ENCODE peak calls at places on chromosome 11, in ten cellular contexts. One of them, this sample, is unnamed.

GRCh38 chr11:42066113-42066512 is 606.7 kb upstream of the LRRC4C start:
- DNase-seq in osteocyte: no peak
- DNase-seq in CD8-positive, alpha-beta T cell: no peak
- DNase-seq in left ventricle myocardium inferior: peak
- DNase-seq in transverse colon: no peak
- DNase-seq in Calu3: no peak
- DNase-seq in GM13977: no peak
- DNase-seq in GM20000: no peak
- DNase-seq in neural crest cell: no peak
- DNase-seq in heart right ventricle: no peak
- DNase-seq in this sample: peak

GRCh38 chr11:43942651-43943356 is 367 bp downstream of the C11orf96 start:
- DNase-seq in osteocyte: no peak
- DNase-seq in CD8-positive, alpha-beta T cell: no peak
- DNase-seq in left ventricle myocardium inferior: no peak
- DNase-seq in transverse colon: no peak
- DNase-seq in Calu3: no peak
- DNase-seq in GM13977: peak
- DNase-seq in GM20000: peak
- DNase-seq in neural crest cell: no peak
- DNase-seq in heart right ventricle: peak
- DNase-seq in this sample: peak

GRCh38 chr11:132114185-132114584 is 743.8 kb downstream of the NTM start:
- DNase-seq in osteocyte: no peak
- DNase-seq in CD8-positive, alpha-beta T cell: no peak
- DNase-seq in left ventricle myocardium inferior: no peak
- DNase-seq in transverse colon: peak
- DNase-seq in Calu3: no peak
- DNase-seq in GM13977: no peak
- DNase-seq in GM20000: peak
- DNase-seq in neural crest cell: peak
- DNase-seq in heart right ventricle: peak
- DNase-seq in this sample: peak

GRCh38 chr11:33651555-33651954 is 49.1 kb downstream of the C11orf91 start:
- DNase-seq in osteocyte: no peak
- DNase-seq in CD8-positive, alpha-beta T cell: no peak
- DNase-seq in left ventricle myocardium inferior: no peak
- DNase-seq in transverse colon: no peak
- DNase-seq in Calu3: no peak
- DNase-seq in GM13977: no peak
- DNase-seq in GM20000: no peak
- DNase-seq in neural crest cell: no peak
- DNase-seq in heart right ventricle: no peak
- DNase-seq in this sample: no peak

GRCh38 chr11:47480762-47481161 is 31.8 kb upstream of the RAPSN start:
- DNase-seq in osteocyte: no peak
- DNase-seq in CD8-positive, alpha-beta T cell: no peak
- DNase-seq in left ventricle myocardium inferior: no peak
- DNase-seq in transverse colon: no peak
- DNase-seq in Calu3: no peak
- DNase-seq in GM13977: no peak
- DNase-seq in GM20000: no peak
- DNase-seq in neural crest cell: no peak
- DNase-seq in heart right ventricle: no peak
- DNase-seq in this sample: no peak

GRCh38 chr11:13760115-13760514 is 91.6 kb downstream of the FAR1 start:
- DNase-seq in osteocyte: no peak
- DNase-seq in CD8-positive, alpha-beta T cell: no peak
- DNase-seq in left ventricle myocardium inferior: no peak
- DNase-seq in transverse colon: no peak
- DNase-seq in Calu3: no peak
- DNase-seq in GM13977: no peak
- DNase-seq in GM20000: no peak
- DNase-seq in neural crest cell: no peak
- DNase-seq in heart right ventricle: no peak
- DNase-seq in this sample: no peak

GRCh38 chr11:8038393-8038792 is 42.6 kb upstream of the TUB start:
- DNase-seq in osteocyte: no peak
- DNase-seq in CD8-positive, alpha-beta T cell: peak
- DNase-seq in left ventricle myocardium inferior: no peak
- DNase-seq in transverse colon: no peak
- DNase-seq in Calu3: no peak
- DNase-seq in GM13977: no peak
- DNase-seq in GM20000: no peak
- DNase-seq in neural crest cell: peak
- DNase-seq in heart right ventricle: no peak
- DNase-seq in this sample: peak

GRCh38 chr11:117730256-117730800 is 66.7 kb downstream of the DSCAML1 start:
- DNase-seq in osteocyte: no peak
- DNase-seq in CD8-positive, alpha-beta T cell: no peak
- DNase-seq in left ventricle myocardium inferior: no peak
- DNase-seq in transverse colon: no peak
- DNase-seq in Calu3: no peak
- DNase-seq in GM13977: no peak
- DNase-seq in GM20000: no peak
- DNase-seq in neural crest cell: no peak
- DNase-seq in heart right ventricle: no peak
- DNase-seq in this sample: no peak

GRCh38 chr11:95545116-95545875 is 244.3 kb downstream of the FAM76B start:
- DNase-seq in osteocyte: no peak
- DNase-seq in CD8-positive, alpha-beta T cell: no peak
- DNase-seq in left ventricle myocardium inferior: no peak
- DNase-seq in transverse colon: no peak
- DNase-seq in Calu3: peak
- DNase-seq in GM13977: no peak
- DNase-seq in GM20000: no peak
- DNase-seq in neural crest cell: no peak
- DNase-seq in heart right ventricle: no peak
- DNase-seq in this sample: no peak
- TF ChIP-seq CTCF in osteocyte: no peak
- TF ChIP-seq CTCF in CD8-positive, alpha-beta T cell: no peak
- TF ChIP-seq CTCF in left ventricle myocardium inferior: no peak
- TF ChIP-seq CTCF in transverse colon: no peak
- TF ChIP-seq CTCF in Calu3: no peak
- TF ChIP-seq CTCF in GM13977: no peak
- TF ChIP-seq CTCF in GM20000: no peak
- TF ChIP-seq CTCF in neural crest cell: no peak
- TF ChIP-seq CTCF in heart right ventricle: no peak
- TF ChIP-seq CTCF in this sample: no peak

GRCh38 chr11:63681208-63682044 is at the start of gene RTN3:
- DNase-seq in osteocyte: peak
- DNase-seq in CD8-positive, alpha-beta T cell: peak
- DNase-seq in left ventricle myocardium inferior: peak
- DNase-seq in transverse colon: peak
- DNase-seq in Calu3: peak
- DNase-seq in GM13977: peak
- DNase-seq in GM20000: peak
- DNase-seq in neural crest cell: peak
- DNase-seq in heart right ventricle: peak
- DNase-seq in this sample: peak

GRCh38 chr11:63680842-63681207 is 475 bp upstream of the RTN3 start:
- DNase-seq in osteocyte: no peak
- DNase-seq in CD8-positive, alpha-beta T cell: no peak
- DNase-seq in left ventricle myocardium inferior: no peak
- DNase-seq in transverse colon: no peak
- DNase-seq in Calu3: peak
- DNase-seq in GM13977: peak
- DNase-seq in GM20000: peak
- DNase-seq in neural crest cell: peak
- DNase-seq in heart right ventricle: no peak
- DNase-seq in this sample: no peak

GRCh38 chr11:63686912-63687311 is 5.6 kb downstream of the RTN3 start:
- DNase-seq in osteocyte: no peak
- DNase-seq in CD8-positive, alpha-beta T cell: no peak
- DNase-seq in left ventricle myocardium inferior: no peak
- DNase-seq in transverse colon: no peak
- DNase-seq in Calu3: no peak
- DNase-seq in GM13977: no peak
- DNase-seq in GM20000: no peak
- DNase-seq in neural crest cell: no peak
- DNase-seq in heart right ventricle: no peak
- DNase-seq in this sample: no peak

GRCh38 chr11:63682045-63682915 is 980 bp downstream of the RTN3 start:
- DNase-seq in osteocyte: no peak
- DNase-seq in CD8-positive, alpha-beta T cell: no peak
- DNase-seq in left ventricle myocardium inferior: peak
- DNase-seq in transverse colon: peak
- DNase-seq in Calu3: peak
- DNase-seq in GM13977: peak
- DNase-seq in GM20000: peak
- DNase-seq in neural crest cell: peak
- DNase-seq in heart right ventricle: peak
- DNase-seq in this sample: peak

GRCh38 chr11:63683133-63683991 is 2.1 kb downstream of the RTN3 start:
- DNase-seq in osteocyte: no peak
- DNase-seq in CD8-positive, alpha-beta T cell: no peak
- DNase-seq in left ventricle myocardium inferior: no peak
- DNase-seq in transverse colon: no peak
- DNase-seq in Calu3: no peak
- DNase-seq in GM13977: no peak
- DNase-seq in GM20000: no peak
- DNase-seq in neural crest cell: no peak
- DNase-seq in heart right ventricle: no peak
- DNase-seq in this sample: no peak
- TF ChIP-seq CTCF in osteocyte: no peak
- TF ChIP-seq CTCF in CD8-positive, alpha-beta T cell: no peak
- TF ChIP-seq CTCF in left ventricle myocardium inferior: no peak
- TF ChIP-seq CTCF in transverse colon: no peak
- TF ChIP-seq CTCF in Calu3: no peak
- TF ChIP-seq CTCF in GM13977: no peak
- TF ChIP-seq CTCF in GM20000: no peak
- TF ChIP-seq CTCF in neural crest cell: no peak
- TF ChIP-seq CTCF in heart right ventricle: no peak
- TF ChIP-seq CTCF in this sample: no peak

GRCh38 chr11:74306440-74307175 is 4.8 kb downstream of the P4HA3 start:
- DNase-seq in osteocyte: no peak
- DNase-seq in CD8-positive, alpha-beta T cell: no peak
- DNase-seq in left ventricle myocardium inferior: no peak
- DNase-seq in transverse colon: no peak
- DNase-seq in Calu3: no peak
- DNase-seq in GM13977: no peak
- DNase-seq in GM20000: no peak
- DNase-seq in neural crest cell: no peak
- DNase-seq in heart right ventricle: no peak
- DNase-seq in this sample: no peak

GRCh38 chr11:74307409-74307808 is 4.0 kb downstream of the P4HA3 start:
- DNase-seq in osteocyte: no peak
- DNase-seq in CD8-positive, alpha-beta T cell: no peak
- DNase-seq in left ventricle myocardium inferior: no peak
- DNase-seq in transverse colon: no peak
- DNase-seq in Calu3: no peak
- DNase-seq in GM13977: no peak
- DNase-seq in GM20000: no peak
- DNase-seq in neural crest cell: no peak
- DNase-seq in heart right ventricle: peak
- DNase-seq in this sample: no peak

GRCh38 chr11:74312321-74312720 is 881 bp upstream of the P4HA3 start:
- DNase-seq in osteocyte: no peak
- DNase-seq in CD8-positive, alpha-beta T cell: no peak
- DNase-seq in left ventricle myocardium inferior: no peak
- DNase-seq in transverse colon: no peak
- DNase-seq in Calu3: no peak
- DNase-seq in GM13977: no peak
- DNase-seq in GM20000: no peak
- DNase-seq in neural crest cell: no peak
- DNase-seq in heart right ventricle: no peak
- DNase-seq in this sample: no peak

GRCh38 chr11:74310857-74311256 is 583 bp downstream of the P4HA3 start:
- DNase-seq in osteocyte: no peak
- DNase-seq in CD8-positive, alpha-beta T cell: no peak
- DNase-seq in left ventricle myocardium inferior: no peak
- DNase-seq in transverse colon: no peak
- DNase-seq in Calu3: no peak
- DNase-seq in GM13977: no peak
- DNase-seq in GM20000: no peak
- DNase-seq in neural crest cell: no peak
- DNase-seq in heart right ventricle: no peak
- DNase-seq in this sample: no peak

GRCh38 chr11:74311352-74311926 is at the start of gene P4HA3:
- DNase-seq in osteocyte: peak
- DNase-seq in CD8-positive, alpha-beta T cell: peak
- DNase-seq in left ventricle myocardium inferior: peak
- DNase-seq in transverse colon: peak
- DNase-seq in Calu3: peak
- DNase-seq in GM13977: peak
- DNase-seq in GM20000: peak
- DNase-seq in neural crest cell: peak
- DNase-seq in heart right ventricle: peak
- DNase-seq in this sample: peak
- TF ChIP-seq CTCF in osteocyte: peak
- TF ChIP-seq CTCF in CD8-positive, alpha-beta T cell: no peak
- TF ChIP-seq CTCF in left ventricle myocardium inferior: no peak
- TF ChIP-seq CTCF in transverse colon: no peak
- TF ChIP-seq CTCF in Calu3: no peak
- TF ChIP-seq CTCF in GM13977: no peak
- TF ChIP-seq CTCF in GM20000: no peak
- TF ChIP-seq CTCF in neural crest cell: no peak
- TF ChIP-seq CTCF in heart right ventricle: no peak
- TF ChIP-seq CTCF in this sample: no peak

GRCh38 chr11:26286472-26287066 is 45.4 kb upstream of the ANO3 start:
- DNase-seq in osteocyte: no peak
- DNase-seq in CD8-positive, alpha-beta T cell: no peak
- DNase-seq in left ventricle myocardium inferior: no peak
- DNase-seq in transverse colon: no peak
- DNase-seq in Calu3: peak
- DNase-seq in GM13977: no peak
- DNase-seq in GM20000: no peak
- DNase-seq in neural crest cell: peak
- DNase-seq in heart right ventricle: no peak
- DNase-seq in this sample: peak
- TF ChIP-seq CTCF in osteocyte: peak
- TF ChIP-seq CTCF in CD8-positive, alpha-beta T cell: no peak
- TF ChIP-seq CTCF in left ventricle myocardium inferior: peak
- TF ChIP-seq CTCF in transverse colon: no peak
- TF ChIP-seq CTCF in Calu3: peak
- TF ChIP-seq CTCF in GM13977: peak
- TF ChIP-seq CTCF in GM20000: peak
- TF ChIP-seq CTCF in neural crest cell: peak
- TF ChIP-seq CTCF in heart right ventricle: peak
- TF ChIP-seq CTCF in this sample: peak

DNA sequence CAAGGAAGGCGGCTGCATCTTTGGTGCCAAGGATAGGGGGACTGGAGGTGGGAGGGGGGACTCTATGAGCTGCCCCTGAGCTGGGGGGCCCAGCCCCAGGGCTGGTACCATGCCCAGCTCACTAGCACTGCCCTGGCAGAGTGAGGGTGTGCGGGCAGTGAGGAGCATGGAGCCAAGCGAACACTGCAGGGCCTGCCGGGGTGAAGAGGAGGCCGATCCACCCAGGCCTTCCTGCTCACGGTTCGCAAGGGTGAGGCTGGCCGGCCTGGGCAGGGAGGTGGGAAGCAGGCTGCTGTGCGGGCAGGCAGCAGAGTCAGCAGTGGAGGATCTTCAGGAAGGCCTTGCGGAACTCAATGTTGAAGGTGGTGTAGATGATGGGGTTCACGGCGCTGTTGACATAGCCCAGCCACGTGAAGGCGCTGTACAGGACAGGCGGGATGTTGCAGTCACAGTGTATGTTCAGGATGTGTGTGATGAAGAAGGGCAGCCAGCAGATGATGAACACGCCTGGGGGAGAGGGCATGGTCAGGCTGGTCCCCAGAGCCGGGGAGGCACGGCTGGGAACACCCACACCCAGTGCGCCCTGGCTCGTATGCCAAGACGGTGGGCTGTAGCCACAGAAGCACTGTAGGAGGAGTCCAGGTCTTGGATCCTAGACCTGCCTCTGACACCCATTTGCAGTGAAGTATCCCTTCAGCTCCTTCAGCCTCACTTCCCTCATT is 23.0 kb downstream of the ANKK1 start:
- DNase-seq in osteocyte: no peak
- DNase-seq in CD8-positive, alpha-beta T cell: no peak
- DNase-seq in left ventricle myocardium inferior: no peak
- DNase-seq in transverse colon: no peak
- DNase-seq in Calu3: no peak
- DNase-seq in GM13977: no peak
- DNase-seq in GM20000: no peak
- DNase-seq in neural crest cell: no peak
- DNase-seq in heart right ventricle: no peak
- DNase-seq in this sample: no peak
- TF ChIP-seq CTCF in osteocyte: no peak
- TF ChIP-seq CTCF in CD8-positive, alpha-beta T cell: no peak
- TF ChIP-seq CTCF in left ventricle myocardium inferior: no peak
- TF ChIP-seq CTCF in transverse colon: no peak
- TF ChIP-seq CTCF in Calu3: no peak
- TF ChIP-seq CTCF in GM13977: no peak
- TF ChIP-seq CTCF in GM20000: no peak
- TF ChIP-seq CTCF in neural crest cell: no peak
- TF ChIP-seq CTCF in heart right ventricle: no peak
- TF ChIP-seq CTCF in this sample: no peak

This sample was measured in glutamatergic neuron.